ENCODE peak calls at places on chromosomes 16 and 17, in seven cellular contexts. F is CD8-positive, alpha-beta T cell; N is tibial artery; G is left ventricle myocardium inferior; M is cardiac muscle cell; Y is body of pancreas; J is AG04450. U is an unnamed sample.

GRCh38 chr17:28228109-28228840 is 90.7 kb upstream of the TMEM97 start:
- DNase-seq in F (no peak), N (no peak), G (no peak), M (peak), Y (no peak), J (no peak), U (no peak)

GRCh38 chr16:10668322-10669045 is 26.2 kb downstream of the TEKT5 start:
- DNase-seq in F (no peak), N (no peak), G (no peak), M (peak), Y (peak), J (no peak), U (no peak)

GRCh38 chr16:69474447-69474846 is 50.0 kb downstream of the CYB5B start:
- DNase-seq in F (no peak), N (no peak), G (no peak), M (no peak), Y (no peak), J (no peak), U (no peak)

GRCh38 chr16:65524997-65525396 is 403.1 kb upstream of the CDH11 start:
- DNase-seq in F (no peak), N (no peak), G (no peak), M (peak), Y (no peak), J (peak), U (no peak)

GRCh38 chr17:17576772-17577234 is 14.7 kb downstream of the PEMT start:
- DNase-seq in F (no peak), N (no peak), G (no peak), M (no peak), Y (no peak), J (no peak), U (no peak)

GRCh38 chr16:73768786-73769203 is 527.8 kb upstream of the PSMD7 start:
- DNase-seq in F (no peak), N (peak), G (no peak), M (peak), Y (no peak), J (no peak), U (peak)

GRCh38 chr17:2863204-2863603 is 67.0 kb downstream of the RAP1GAP2 start:
- DNase-seq in F (no peak), N (no peak), G (peak), M (no peak), Y (peak), J (no peak), U (no peak)

GRCh38 chr17:67392111-67392510 is 15.0 kb downstream of the PITPNC1 start:
- DNase-seq in F (no peak), N (no peak), G (no peak), M (no peak), Y (no peak), J (no peak), U (no peak)

GRCh38 chr17:82230627-82231311 is 1.9 kb downstream of the SLC16A3 start:
- DNase-seq in F (peak), N (peak), G (peak), M (peak), Y (peak), J (no peak), U (peak)

GRCh38 chr16:86980644-86981043 is 336.5 kb downstream of the C16orf95 start:
- DNase-seq in F (no peak), N (no peak), G (no peak), M (no peak), Y (no peak), J (no peak), U (no peak)

GRCh38 chr16:83513006-83513755 is 294.6 kb upstream of the HSBP1 start:
- DNase-seq in F (no peak), N (no peak), G (no peak), M (peak), Y (no peak), J (no peak), U (peak)

GRCh38 chr16:24070851-24071250 is 185.3 kb upstream of the CACNG3 start:
- DNase-seq in F (no peak), N (no peak), G (no peak), M (peak), Y (peak), J (no peak), U (no peak)

GRCh38 chr17:7313890-7314718 is 1.1 kb downstream of the GPS2 start:
- DNase-seq in F (no peak), N (no peak), G (no peak), M (no peak), Y (no peak), J (no peak), U (no peak)

GRCh38 chr17:6506679-6507231 is 49.6 kb downstream of the PITPNM3 start:
- DNase-seq in F (no peak), N (no peak), G (no peak), M (peak), Y (no peak), J (no peak), U (no peak)

GRCh38 chr16:63066552-63066951 is 1030.3 kb upstream of the CDH8 start:
- DNase-seq in F (no peak), N (no peak), G (no peak), M (no peak), Y (no peak), J (no peak), U (no peak)

GRCh38 chr17:73234746-73235145 is 26.9 kb downstream of the CPSF4L start:
- DNase-seq in F (no peak), N (no peak), G (no peak), M (no peak), Y (no peak), J (no peak), U (no peak)

GRCh38 chr16:49650603-49651002 is 205.3 kb downstream of the ZNF423 start:
- DNase-seq in F (no peak), N (no peak), G (no peak), M (no peak), Y (no peak), J (no peak), U (no peak)
- TF ChIP-seq CTCF in F (no peak), N (no peak), G (no peak), M (no peak), Y (no peak), J (no peak), U (no peak)

GRCh38 chr17:79722787-79723186 is 8.0 kb upstream of the ENPP7 start:
- DNase-seq in F (no peak), N (no peak), G (no peak), M (no peak), Y (no peak), J (no peak), U (no peak)

GRCh38 chr17:79716183-79716797 is 14.5 kb upstream of the ENPP7 start:
- DNase-seq in F (no peak), N (no peak), G (no peak), M (no peak), Y (no peak), J (no peak), U (no peak)

GRCh38 chr17:79720705-79721295 is 9.9 kb upstream of the ENPP7 start:
- DNase-seq in F (no peak), N (no peak), G (no peak), M (no peak), Y (peak), J (no peak), U (no peak)

GRCh38 chr17:79721993-79722671 is 8.6 kb upstream of the ENPP7 start:
- DNase-seq in F (no peak), N (no peak), G (no peak), M (peak), Y (peak), J (no peak), U (no peak)
- TF ChIP-seq CTCF in F (no peak), N (no peak), G (no peak), M (peak), Y (peak), J (peak), U (peak)

GRCh38 chr17:47064684-47065083 is 85.6 kb upstream of the RPRML start:
- DNase-seq in F (no peak), N (no peak), G (no peak), M (no peak), Y (no peak), J (no peak), U (no peak)
- TF ChIP-seq CTCF in F (no peak), N (no peak), G (no peak), M (no peak), Y (no peak), J (no peak), U (no peak)

GRCh38 chr16:30901201-30902069 is 5.0 kb downstream of the CTF1 start:
- DNase-seq in F (no peak), N (no peak), G (no peak), M (peak), Y (no peak), J (no peak), U (no peak)
- TF ChIP-seq CTCF in F (no peak), N (no peak), G (no peak), M (no peak), Y (no peak), J (no peak), U (no peak)

DNA sequence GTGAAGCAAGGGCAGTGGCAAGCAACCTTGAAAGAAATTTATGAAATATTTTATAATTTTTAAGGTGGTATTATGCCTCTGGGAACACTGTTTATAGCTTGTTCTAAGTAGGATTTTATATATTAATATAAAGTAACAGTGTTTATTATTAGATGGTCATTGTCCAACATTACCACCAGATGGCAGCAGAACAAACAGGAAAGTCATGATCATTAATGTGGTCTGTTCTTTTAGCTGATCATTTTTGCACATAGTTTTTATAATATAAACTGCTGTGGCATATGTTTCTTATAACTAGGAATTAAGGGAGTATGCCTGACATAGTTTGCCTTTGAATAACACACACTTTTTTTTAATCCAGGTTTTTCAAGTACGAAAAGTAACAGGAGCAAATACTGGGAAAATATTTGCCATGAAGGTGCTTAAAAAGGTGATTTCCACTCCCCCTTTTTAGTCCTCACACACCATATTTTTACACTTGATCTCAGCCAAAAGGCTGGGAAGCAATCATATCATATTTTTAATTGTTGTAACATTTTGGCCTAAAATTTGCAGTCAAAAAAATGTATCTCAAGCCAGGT is 21.4 kb downstream of the RPS6KB1 start:
- DNase-seq in F (no peak), N (no peak), G (no peak), M (peak), Y (no peak), J (no peak), U (no peak)
- TF ChIP-seq CTCF in F (peak), N (peak), G (peak), M (peak), Y (peak), J (peak), U (peak)

DNA sequence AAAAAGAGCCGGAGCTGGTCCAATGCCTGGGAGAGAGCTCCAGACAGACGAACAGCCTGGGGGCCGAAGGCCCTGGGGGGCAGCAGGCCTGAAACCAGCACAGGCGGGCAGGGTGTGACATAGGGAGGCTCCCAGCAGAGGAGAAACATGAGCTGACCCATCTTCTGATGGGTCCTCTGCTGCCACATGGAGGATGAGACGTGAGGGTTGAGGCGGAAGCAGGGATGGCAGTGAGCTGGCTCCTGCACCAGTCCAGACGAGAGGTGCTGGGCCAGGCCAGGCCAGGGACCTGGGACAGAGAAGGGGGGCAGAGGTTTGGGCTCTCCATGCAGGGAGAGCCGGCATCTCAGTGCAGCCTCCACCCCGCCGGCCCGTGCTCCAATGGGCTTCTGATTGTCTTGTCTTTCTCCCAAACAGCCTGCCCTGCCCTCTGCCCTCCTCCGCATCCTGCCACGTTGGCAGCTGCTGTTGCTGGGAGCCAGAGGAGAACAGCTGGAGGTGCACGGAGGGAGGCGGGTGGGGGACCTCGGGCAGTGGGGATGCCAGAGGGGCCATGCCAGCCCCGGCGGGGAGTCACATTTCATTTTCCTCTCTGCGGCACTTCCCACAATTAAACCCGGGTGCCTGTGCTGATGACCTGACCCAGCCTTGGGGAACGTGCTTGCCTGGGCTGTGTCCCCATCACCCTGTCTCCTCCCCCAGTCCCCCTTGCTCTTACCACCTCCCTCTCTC is 139.0 kb upstream of the GSE1 start:
- DNase-seq in F (no peak), N (no peak), G (no peak), M (no peak), Y (no peak), J (no peak), U (no peak)
- TF ChIP-seq CTCF in F (no peak), N (no peak), G (no peak), M (no peak), Y (no peak), J (no peak), U (no peak)

GRCh38 chr16:67663151-67663876 is 2.6 kb downstream of the PARD6A start:
- DNase-seq in F (peak), N (no peak), G (no peak), M (peak), Y (peak), J (no peak), U (no peak)
- TF ChIP-seq CTCF in F (no peak), N (no peak), G (no peak), M (peak), Y (no peak), J (peak), U (peak)

GRCh38 chr16:48829911-48830310 is 219.9 kb upstream of the N4BP1 start:
- DNase-seq in F (no peak), N (no peak), G (no peak), M (no peak), Y (no peak), J (no peak), U (no peak)
- TF ChIP-seq CTCF in F (no peak), N (no peak), G (no peak), M (no peak), Y (no peak), J (no peak), U (no peak)

U was measured in AG09309.